ENCODE peak calls at places on chromosome 18, in nine cellular contexts. K is esophagus squamous epithelium, G is tibial nerve, V is spleen, M is WERI-Rb-1, Z is cardiac muscle cell, X is OCI-LY7, D is heart left ventricle, H is PC-3. Q is an unnamed sample.

GRCh38 chr18:2030647-2031046 is 540.7 kb downstream of the METTL4 start:
- DNase-seq in K (no peak), G (no peak), V (no peak), M (no peak), Z (no peak), X (no peak), D (no peak), H (no peak), Q (no peak)

GRCh38 chr18:8822643-8823042 is 117.3 kb downstream of the MTCL1 start:
- DNase-seq in K (no peak), G (no peak), V (no peak), M (no peak), Z (no peak), X (no peak), D (no peak), H (no peak), Q (no peak)

GRCh38 chr18:54127759-54128378 is 96.6 kb downstream of the MBD2 start:
- DNase-seq in K (no peak), G (no peak), V (no peak), M (peak; percentile 55), Z (peak; percentile 73), X (peak; percentile 55), D (no peak), H (peak; percentile 76), Q (no peak)

GRCh38 chr18:22170421-22171262 is 1.3 kb downstream of the GATA6 start:
- DNase-seq in K (no peak), G (no peak), V (peak; percentile 80), M (peak; percentile 16), Z (peak; percentile 59), X (no peak), D (peak; percentile 71), H (peak; percentile 59), Q (peak; percentile 53)

GRCh38 chr18:44638811-44639210 is 41.9 kb upstream of the SETBP1 start:
- DNase-seq in K (no peak), G (no peak), V (no peak), M (no peak), Z (no peak), X (no peak), D (no peak), H (no peak), Q (no peak)

GRCh38 chr18:48942554-48943261 is 8.1 kb downstream of the SMAD7 start:
- DNase-seq in K (no peak), G (no peak), V (no peak), M (no peak), Z (peak; percentile 62), X (no peak), D (no peak), H (peak; percentile 83), Q (peak; percentile 84)

GRCh38 chr18:76394780-76395476 is 100.1 kb downstream of the ZNF516 start:
- DNase-seq in K (no peak), G (no peak), V (no peak), M (no peak), Z (no peak), X (no peak), D (no peak), H (peak; percentile 34), Q (peak; percentile 47)

GRCh38 chr18:54775686-54776085 is 52.6 kb upstream of the RAB27B start:
- DNase-seq in K (no peak), G (no peak), V (no peak), M (no peak), Z (no peak), X (no peak), D (no peak), H (peak; percentile 77), Q (peak; percentile 20)

GRCh38 chr18:43665239-43665788 is 388.0 kb upstream of the SYT4 start:
- DNase-seq in K (no peak), G (no peak), V (no peak), M (no peak), Z (no peak), X (no peak), D (no peak), H (peak; percentile 39), Q (peak; percentile 1)

GRCh38 chr18:62445386-62445917 is 77.4 kb upstream of the ZCCHC2 start:
- DNase-seq in K (no peak), G (no peak), V (no peak), M (no peak), Z (no peak), X (no peak), D (no peak), H (no peak), Q (peak; percentile 25)

GRCh38 chr18:23311346-23312103 is 141.6 kb upstream of the RIOK3 start:
- DNase-seq in K (peak; percentile 9), G (peak; percentile 36), V (no peak), M (no peak), Z (no peak), X (no peak), D (peak; percentile 73), H (peak; percentile 76), Q (peak; percentile 49)

GRCh38 chr18:23316986-23317385 is 136.1 kb upstream of the RIOK3 start:
- DNase-seq in K (no peak), G (no peak), V (no peak), M (no peak), Z (no peak), X (no peak), D (no peak), H (peak; percentile 44), Q (no peak)

GRCh38 chr18:23317975-23318675 is 135.0 kb upstream of the RIOK3 start:
- DNase-seq in K (no peak), G (no peak), V (no peak), M (no peak), Z (no peak), X (no peak), D (no peak), H (peak; percentile 61), Q (no peak)

GRCh38 chr18:23314672-23315071 is 138.4 kb upstream of the RIOK3 start:
- DNase-seq in K (no peak), G (no peak), V (no peak), M (no peak), Z (no peak), X (no peak), D (no peak), H (no peak), Q (no peak)

GRCh38 chr18:23313379-23313778 is 139.7 kb upstream of the RIOK3 start:
- DNase-seq in K (no peak), G (no peak), V (no peak), M (no peak), Z (no peak), X (no peak), D (no peak), H (no peak), Q (no peak)
- TF ChIP-seq CTCF in K (no peak), G (no peak), V (no peak), M (no peak), Z (no peak), X (no peak), D (no peak), H (no peak), Q (no peak)

DNA sequence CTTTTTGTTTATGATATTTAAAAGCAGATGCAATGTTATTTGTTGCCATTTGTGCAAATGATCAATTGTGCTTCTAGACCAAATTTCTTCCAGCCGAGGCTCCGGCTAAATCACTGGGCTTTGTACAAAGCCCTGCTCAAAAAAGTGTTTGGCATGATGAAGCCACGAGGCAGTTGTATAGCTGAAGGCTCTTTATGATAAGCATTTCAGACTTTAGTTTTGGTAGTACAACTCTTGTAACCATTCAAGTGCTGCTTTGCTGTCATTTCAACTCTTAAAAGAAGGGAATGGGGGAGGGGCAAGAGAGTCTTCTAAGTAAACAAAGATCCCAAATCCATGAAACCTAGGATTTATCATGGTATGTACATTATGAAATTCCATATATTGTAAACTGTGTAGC is 3.3 kb upstream of the ZNF532 start:
- DNase-seq in K (no peak), G (no peak), V (no peak), M (no peak), Z (peak; percentile 54), X (no peak), D (no peak), H (no peak), Q (no peak)
- H3K27ac ChIP-seq in K (peak overlapping the region; percentile 63), G (peak overlapping the region; percentile 98), V (peak overlapping the region; percentile 40), M (peak overlapping the region; percentile 98), Z (peak overlapping the region; percentile 100), X (no peak overlapping the region), D (peak overlapping the region; percentile 42), H (peak overlapping the region; percentile 86), Q (no peak overlapping the region)

GRCh38 chr18:69635482-69635881 is 234.8 kb downstream of the DOK6 start:
- DNase-seq in K (no peak), G (no peak), V (no peak), M (no peak), Z (no peak), X (no peak), D (no peak), H (no peak), Q (no peak)

GRCh38 chr18:69631281-69631680 is 230.6 kb downstream of the DOK6 start:
- DNase-seq in K (no peak), G (no peak), V (no peak), M (no peak), Z (no peak), X (no peak), D (no peak), H (no peak), Q (no peak)

GRCh38 chr18:69638056-69638455 is 237.4 kb downstream of the DOK6 start:
- DNase-seq in K (no peak), G (no peak), V (no peak), M (no peak), Z (no peak), X (no peak), D (no peak), H (no peak), Q (no peak)

DNA sequence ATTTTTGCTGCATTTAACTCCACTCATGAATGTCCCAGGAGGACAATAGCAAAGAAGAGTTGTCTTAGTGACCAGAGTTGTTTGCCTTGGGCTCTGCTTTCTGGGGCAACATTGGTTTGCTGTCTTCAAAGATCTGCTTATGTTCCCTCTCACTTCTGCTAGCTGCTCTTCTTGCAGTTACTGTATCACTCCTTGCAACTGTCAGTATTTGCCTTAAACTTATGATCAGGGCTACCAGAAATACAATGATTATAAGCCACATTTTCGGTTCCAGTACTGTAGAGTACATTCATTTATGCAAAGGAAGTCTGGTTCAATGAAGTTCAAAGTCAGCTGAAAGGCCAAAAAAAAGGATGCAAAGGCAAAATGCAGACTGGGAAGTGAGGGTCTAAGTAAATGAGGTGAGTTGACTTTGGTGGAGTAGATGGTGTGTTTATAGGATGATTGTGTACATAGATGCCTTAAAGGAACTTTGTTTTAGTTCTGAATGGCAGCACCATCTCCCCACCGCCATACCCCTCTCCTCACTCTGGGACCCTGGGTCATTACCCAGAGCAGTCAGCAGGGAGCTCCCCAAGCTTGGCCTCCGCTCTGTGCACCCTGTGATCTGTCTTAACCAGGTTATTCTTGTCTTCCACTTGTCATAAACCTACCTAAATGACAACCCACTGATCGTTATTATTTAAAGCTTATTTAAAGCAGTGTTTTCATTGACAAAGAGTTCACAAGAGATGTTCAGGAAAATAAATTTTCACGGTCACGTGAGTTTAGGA is 236.0 kb downstream of the DOK6 start:
- DNase-seq in K (no peak), G (no peak), V (no peak), M (peak; percentile 31), Z (no peak), X (no peak), D (no peak), H (no peak), Q (no peak)
- TF ChIP-seq CTCF in K (no peak), G (no peak), V (no peak), M (peak; percentile 65), Z (peak; percentile 33), X (no peak), D (peak; percentile 28), H (peak; percentile 52), Q (no peak)

DNA sequence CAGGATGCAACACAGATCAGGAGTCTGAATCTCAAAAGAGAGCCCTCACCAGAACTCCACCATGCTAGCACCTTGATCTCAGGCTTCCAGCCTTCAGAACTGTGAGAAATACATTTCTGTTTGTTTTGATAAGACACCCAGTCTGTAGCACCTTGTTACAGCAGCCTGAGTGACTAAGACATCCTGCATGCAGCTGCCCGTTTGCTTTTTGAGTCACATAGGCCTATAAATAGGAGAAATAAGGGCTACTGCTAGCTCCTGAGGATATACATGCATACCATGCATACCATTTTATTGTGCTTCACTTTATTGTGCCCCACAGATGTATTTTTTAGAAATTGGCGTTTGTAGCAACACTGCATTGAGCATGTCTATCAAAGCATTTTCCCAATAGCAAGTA is 337.8 kb downstream of the CDH2 start:
- DNase-seq in K (no peak), G (no peak), V (no peak), M (no peak), Z (no peak), X (no peak), D (no peak), H (peak; percentile 96), Q (peak; percentile 79)
- H3K27ac ChIP-seq in K (no peak overlapping the region), G (no peak overlapping the region), V (no peak overlapping the region), M (no peak overlapping the region), Z (no peak overlapping the region), X (no peak overlapping the region), D (no peak overlapping the region), H (peak overlapping the region; percentile 72), Q (no peak overlapping the region)

Q was measured in RWPE1.